ENCODE peak calls at places on chromosome 19, in nine cellular contexts. One of them, this sample, is unnamed.

GRCh38 chr19:10749435-10750384 is 31.8 kb downstream of the DNM2 start:
- DNase-seq in PC-3: no peak
- DNase-seq in ovary: no peak
- DNase-seq in CD8-positive, alpha-beta T cell: no peak
- DNase-seq in activated B cell treated with CpG ODN at 0.5 μM for 24 hours: no peak
- DNase-seq in fibroblast of lung: no peak
- DNase-seq in esophagus squamous epithelium: no peak
- DNase-seq in GM12864: no peak
- DNase-seq in endothelial cell of umbilical vein: no peak
- DNase-seq in this sample: no peak

GRCh38 chr19:3496392-3497273 is 3.8 kb downstream of the DOHH start:
- DNase-seq in PC-3: no peak
- DNase-seq in ovary: no peak
- DNase-seq in CD8-positive, alpha-beta T cell: no peak
- DNase-seq in activated B cell treated with CpG ODN at 0.5 μM for 24 hours: no peak
- DNase-seq in fibroblast of lung: no peak
- DNase-seq in esophagus squamous epithelium: no peak
- DNase-seq in GM12864: no peak
- DNase-seq in endothelial cell of umbilical vein: no peak
- DNase-seq in this sample: no peak

GRCh38 chr19:23823952-23824389 is 65.3 kb upstream of the ZNF681 start:
- DNase-seq in PC-3: peak
- DNase-seq in ovary: no peak
- DNase-seq in CD8-positive, alpha-beta T cell: no peak
- DNase-seq in activated B cell treated with CpG ODN at 0.5 μM for 24 hours: no peak
- DNase-seq in fibroblast of lung: peak
- DNase-seq in esophagus squamous epithelium: no peak
- DNase-seq in GM12864: peak
- DNase-seq in endothelial cell of umbilical vein: no peak
- DNase-seq in this sample: no peak

GRCh38 chr19:36139473-36140288 is at the start of gene CAPNS1:
- DNase-seq in PC-3: peak
- DNase-seq in ovary: peak
- DNase-seq in CD8-positive, alpha-beta T cell: peak
- DNase-seq in activated B cell treated with CpG ODN at 0.5 μM for 24 hours: peak
- DNase-seq in fibroblast of lung: peak
- DNase-seq in esophagus squamous epithelium: peak
- DNase-seq in GM12864: peak
- DNase-seq in endothelial cell of umbilical vein: peak
- DNase-seq in this sample: peak

GRCh38 chr19:14322889-14323463 is 58.3 kb upstream of the ADGRE5 start:
- DNase-seq in PC-3: no peak
- DNase-seq in ovary: no peak
- DNase-seq in CD8-positive, alpha-beta T cell: no peak
- DNase-seq in activated B cell treated with CpG ODN at 0.5 μM for 24 hours: no peak
- DNase-seq in fibroblast of lung: no peak
- DNase-seq in esophagus squamous epithelium: no peak
- DNase-seq in GM12864: no peak
- DNase-seq in endothelial cell of umbilical vein: no peak
- DNase-seq in this sample: no peak

GRCh38 chr19:4800591-4801081 is 9.1 kb downstream of the FEM1A start:
- DNase-seq in PC-3: peak
- DNase-seq in ovary: no peak
- DNase-seq in CD8-positive, alpha-beta T cell: no peak
- DNase-seq in activated B cell treated with CpG ODN at 0.5 μM for 24 hours: no peak
- DNase-seq in fibroblast of lung: no peak
- DNase-seq in esophagus squamous epithelium: no peak
- DNase-seq in GM12864: no peak
- DNase-seq in endothelial cell of umbilical vein: no peak
- DNase-seq in this sample: no peak

GRCh38 chr19:39937094-39937493 is 2.7 kb upstream of the FCGBP start:
- DNase-seq in PC-3: no peak
- DNase-seq in ovary: no peak
- DNase-seq in CD8-positive, alpha-beta T cell: peak
- DNase-seq in activated B cell treated with CpG ODN at 0.5 μM for 24 hours: no peak
- DNase-seq in fibroblast of lung: no peak
- DNase-seq in esophagus squamous epithelium: no peak
- DNase-seq in GM12864: no peak
- DNase-seq in endothelial cell of umbilical vein: no peak
- DNase-seq in this sample: no peak

GRCh38 chr19:14413765-14414171 is 5.4 kb downstream of the DDX39A start:
- DNase-seq in PC-3: no peak
- DNase-seq in ovary: no peak
- DNase-seq in CD8-positive, alpha-beta T cell: no peak
- DNase-seq in activated B cell treated with CpG ODN at 0.5 μM for 24 hours: no peak
- DNase-seq in fibroblast of lung: peak
- DNase-seq in esophagus squamous epithelium: no peak
- DNase-seq in GM12864: no peak
- DNase-seq in endothelial cell of umbilical vein: peak
- DNase-seq in this sample: no peak

GRCh38 chr19:43623889-43624670 is 4.7 kb upstream of the ZNF428 start:
- DNase-seq in PC-3: no peak
- DNase-seq in ovary: no peak
- DNase-seq in CD8-positive, alpha-beta T cell: no peak
- DNase-seq in activated B cell treated with CpG ODN at 0.5 μM for 24 hours: no peak
- DNase-seq in fibroblast of lung: no peak
- DNase-seq in esophagus squamous epithelium: no peak
- DNase-seq in GM12864: no peak
- DNase-seq in endothelial cell of umbilical vein: no peak
- DNase-seq in this sample: no peak

GRCh38 chr19:4149518-4150288 is 3.7 kb upstream of the CREB3L3 start:
- DNase-seq in PC-3: no peak
- DNase-seq in ovary: no peak
- DNase-seq in CD8-positive, alpha-beta T cell: no peak
- DNase-seq in activated B cell treated with CpG ODN at 0.5 μM for 24 hours: no peak
- DNase-seq in fibroblast of lung: no peak
- DNase-seq in esophagus squamous epithelium: no peak
- DNase-seq in GM12864: no peak
- DNase-seq in endothelial cell of umbilical vein: no peak
- DNase-seq in this sample: no peak

GRCh38 chr19:27740396-27740795 is 1472.6 kb downstream of the UQCRFS1 start:
- DNase-seq in PC-3: no peak
- DNase-seq in ovary: no peak
- DNase-seq in CD8-positive, alpha-beta T cell: no peak
- DNase-seq in activated B cell treated with CpG ODN at 0.5 μM for 24 hours: no peak
- DNase-seq in fibroblast of lung: peak
- DNase-seq in esophagus squamous epithelium: no peak
- DNase-seq in GM12864: no peak
- DNase-seq in endothelial cell of umbilical vein: no peak
- DNase-seq in this sample: no peak

GRCh38 chr19:18389736-18390074 is 3.7 kb downstream of the GDF15 start:
- DNase-seq in PC-3: no peak
- DNase-seq in ovary: no peak
- DNase-seq in CD8-positive, alpha-beta T cell: no peak
- DNase-seq in activated B cell treated with CpG ODN at 0.5 μM for 24 hours: no peak
- DNase-seq in fibroblast of lung: no peak
- DNase-seq in esophagus squamous epithelium: no peak
- DNase-seq in GM12864: no peak
- DNase-seq in endothelial cell of umbilical vein: no peak
- DNase-seq in this sample: no peak

GRCh38 chr19:37172368-37173366 is at the start of gene ZNF585A:
- DNase-seq in PC-3: peak
- DNase-seq in ovary: peak
- DNase-seq in CD8-positive, alpha-beta T cell: peak
- DNase-seq in activated B cell treated with CpG ODN at 0.5 μM for 24 hours: peak
- DNase-seq in fibroblast of lung: peak
- DNase-seq in esophagus squamous epithelium: peak
- DNase-seq in GM12864: peak
- DNase-seq in endothelial cell of umbilical vein: peak
- DNase-seq in this sample: peak
- TF ChIP-seq CTCF in PC-3: no peak
- TF ChIP-seq CTCF in ovary: no peak
- TF ChIP-seq CTCF in CD8-positive, alpha-beta T cell: no peak
- TF ChIP-seq CTCF in activated B cell treated with CpG ODN at 0.5 μM for 24 hours: no peak
- TF ChIP-seq CTCF in fibroblast of lung: peak
- TF ChIP-seq CTCF in esophagus squamous epithelium: peak
- TF ChIP-seq CTCF in GM12864: no peak
- TF ChIP-seq CTCF in endothelial cell of umbilical vein: peak
- TF ChIP-seq CTCF in this sample: no peak

GRCh38 chr19:31346660-31347059 is 2.6 kb downstream of the TSHZ3 start:
- DNase-seq in PC-3: no peak
- DNase-seq in ovary: no peak
- DNase-seq in CD8-positive, alpha-beta T cell: no peak
- DNase-seq in activated B cell treated with CpG ODN at 0.5 μM for 24 hours: no peak
- DNase-seq in fibroblast of lung: no peak
- DNase-seq in esophagus squamous epithelium: no peak
- DNase-seq in GM12864: no peak
- DNase-seq in endothelial cell of umbilical vein: no peak
- DNase-seq in this sample: no peak

GRCh38 chr19:31346184-31346583 is 3.1 kb downstream of the TSHZ3 start:
- DNase-seq in PC-3: no peak
- DNase-seq in ovary: no peak
- DNase-seq in CD8-positive, alpha-beta T cell: no peak
- DNase-seq in activated B cell treated with CpG ODN at 0.5 μM for 24 hours: no peak
- DNase-seq in fibroblast of lung: no peak
- DNase-seq in esophagus squamous epithelium: no peak
- DNase-seq in GM12864: no peak
- DNase-seq in endothelial cell of umbilical vein: no peak
- DNase-seq in this sample: no peak

GRCh38 chr19:31348416-31349159 is 648 bp downstream of the TSHZ3 start:
- DNase-seq in PC-3: no peak
- DNase-seq in ovary: peak
- DNase-seq in CD8-positive, alpha-beta T cell: no peak
- DNase-seq in activated B cell treated with CpG ODN at 0.5 μM for 24 hours: no peak
- DNase-seq in fibroblast of lung: peak
- DNase-seq in esophagus squamous epithelium: no peak
- DNase-seq in GM12864: no peak
- DNase-seq in endothelial cell of umbilical vein: peak
- DNase-seq in this sample: no peak

GRCh38 chr19:31347828-31348314 is 1.4 kb downstream of the TSHZ3 start:
- DNase-seq in PC-3: no peak
- DNase-seq in ovary: peak
- DNase-seq in CD8-positive, alpha-beta T cell: no peak
- DNase-seq in activated B cell treated with CpG ODN at 0.5 μM for 24 hours: no peak
- DNase-seq in fibroblast of lung: peak
- DNase-seq in esophagus squamous epithelium: no peak
- DNase-seq in GM12864: no peak
- DNase-seq in endothelial cell of umbilical vein: no peak
- DNase-seq in this sample: no peak

GRCh38 chr19:31347356-31347755 is 1.9 kb downstream of the TSHZ3 start:
- DNase-seq in PC-3: no peak
- DNase-seq in ovary: no peak
- DNase-seq in CD8-positive, alpha-beta T cell: no peak
- DNase-seq in activated B cell treated with CpG ODN at 0.5 μM for 24 hours: no peak
- DNase-seq in fibroblast of lung: peak
- DNase-seq in esophagus squamous epithelium: no peak
- DNase-seq in GM12864: no peak
- DNase-seq in endothelial cell of umbilical vein: no peak
- DNase-seq in this sample: no peak
- TF ChIP-seq CTCF in PC-3: no peak
- TF ChIP-seq CTCF in ovary: no peak
- TF ChIP-seq CTCF in CD8-positive, alpha-beta T cell: no peak
- TF ChIP-seq CTCF in activated B cell treated with CpG ODN at 0.5 μM for 24 hours: no peak
- TF ChIP-seq CTCF in fibroblast of lung: no peak
- TF ChIP-seq CTCF in esophagus squamous epithelium: no peak
- TF ChIP-seq CTCF in GM12864: no peak
- TF ChIP-seq CTCF in endothelial cell of umbilical vein: no peak
- TF ChIP-seq CTCF in this sample: no peak

DNA sequence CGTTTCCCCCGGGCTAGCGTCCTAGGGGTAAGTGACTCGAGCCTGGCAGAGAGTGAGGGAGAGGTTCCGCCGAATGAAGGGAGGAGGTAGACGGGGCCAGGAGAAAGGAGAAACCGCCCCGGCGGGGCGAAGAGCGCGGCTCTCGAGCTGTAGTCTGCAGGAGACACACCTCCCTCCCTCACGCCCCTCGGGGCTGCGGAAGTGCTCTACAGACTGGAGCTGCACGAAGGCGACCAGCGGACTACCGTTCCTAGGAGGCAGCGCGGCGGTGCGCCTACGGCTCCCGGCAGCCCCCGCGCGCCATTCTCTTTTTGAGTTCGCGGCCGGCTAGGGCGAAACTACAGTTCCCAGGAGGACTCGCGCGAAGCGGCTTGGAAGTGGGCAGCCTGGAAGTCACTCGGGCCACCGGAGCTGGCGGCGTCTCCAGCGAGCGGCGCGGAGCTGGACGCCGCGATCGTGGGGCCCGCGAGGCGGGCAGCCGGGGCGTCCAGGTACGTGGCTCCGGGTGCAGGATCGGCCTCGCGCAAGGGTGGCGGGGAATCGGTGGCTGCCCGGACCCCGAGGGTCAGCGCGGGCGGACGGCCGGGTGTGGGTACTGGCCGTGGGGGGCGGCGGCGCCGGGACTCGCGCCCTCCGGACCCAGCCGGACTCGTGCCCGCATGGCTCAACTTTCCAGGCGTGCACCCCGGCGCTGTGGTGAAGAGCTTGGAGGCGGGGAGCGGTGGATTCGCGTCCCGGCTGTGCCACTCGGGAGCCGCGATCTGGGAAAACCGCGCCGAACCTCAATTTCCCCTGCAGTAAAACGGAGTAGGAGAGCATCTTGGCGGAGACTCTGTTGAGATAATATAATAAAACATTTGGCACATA is at the start of gene SIPA1L3:
- DNase-seq in PC-3: peak
- DNase-seq in ovary: peak
- DNase-seq in CD8-positive, alpha-beta T cell: peak
- DNase-seq in activated B cell treated with CpG ODN at 0.5 μM for 24 hours: peak
- DNase-seq in fibroblast of lung: peak
- DNase-seq in esophagus squamous epithelium: peak
- DNase-seq in GM12864: peak
- DNase-seq in endothelial cell of umbilical vein: peak
- DNase-seq in this sample: peak
- TF ChIP-seq CTCF in PC-3: no peak
- TF ChIP-seq CTCF in ovary: no peak
- TF ChIP-seq CTCF in CD8-positive, alpha-beta T cell: no peak
- TF ChIP-seq CTCF in activated B cell treated with CpG ODN at 0.5 μM for 24 hours: no peak
- TF ChIP-seq CTCF in fibroblast of lung: no peak
- TF ChIP-seq CTCF in esophagus squamous epithelium: peak
- TF ChIP-seq CTCF in GM12864: no peak
- TF ChIP-seq CTCF in endothelial cell of umbilical vein: no peak
- TF ChIP-seq CTCF in this sample: no peak

GRCh38 chr19:41792513-41793413 is 3.6 kb upstream of the CEACAM3 start:
- DNase-seq in PC-3: peak
- DNase-seq in ovary: no peak
- DNase-seq in CD8-positive, alpha-beta T cell: peak
- DNase-seq in activated B cell treated with CpG ODN at 0.5 μM for 24 hours: peak
- DNase-seq in fibroblast of lung: peak
- DNase-seq in esophagus squamous epithelium: no peak
- DNase-seq in GM12864: no peak
- DNase-seq in endothelial cell of umbilical vein: peak
- DNase-seq in this sample: no peak
- TF ChIP-seq CTCF in PC-3: peak
- TF ChIP-seq CTCF in ovary: no peak
- TF ChIP-seq CTCF in CD8-positive, alpha-beta T cell: peak
- TF ChIP-seq CTCF in activated B cell treated with CpG ODN at 0.5 μM for 24 hours: no peak
- TF ChIP-seq CTCF in fibroblast of lung: peak
- TF ChIP-seq CTCF in esophagus squamous epithelium: peak
- TF ChIP-seq CTCF in GM12864: peak
- TF ChIP-seq CTCF in endothelial cell of umbilical vein: peak
- TF ChIP-seq CTCF in this sample: no peak

GRCh38 chr19:57389194-57389729 is 392 bp upstream of the ZNF548 start:
- DNase-seq in PC-3: no peak
- DNase-seq in ovary: no peak
- DNase-seq in CD8-positive, alpha-beta T cell: no peak
- DNase-seq in activated B cell treated with CpG ODN at 0.5 μM for 24 hours: no peak
- DNase-seq in fibroblast of lung: no peak
- DNase-seq in esophagus squamous epithelium: no peak
- DNase-seq in GM12864: no peak
- DNase-seq in endothelial cell of umbilical vein: no peak
- DNase-seq in this sample: no peak

GRCh38 chr19:57395710-57396109 is 6.1 kb downstream of the ZNF548 start:
- DNase-seq in PC-3: no peak
- DNase-seq in ovary: no peak
- DNase-seq in CD8-positive, alpha-beta T cell: no peak
- DNase-seq in activated B cell treated with CpG ODN at 0.5 μM for 24 hours: no peak
- DNase-seq in fibroblast of lung: no peak
- DNase-seq in esophagus squamous epithelium: no peak
- DNase-seq in GM12864: no peak
- DNase-seq in endothelial cell of umbilical vein: no peak
- DNase-seq in this sample: no peak

GRCh38 chr19:57389730-57390598 is at the start of gene ZNF548:
- DNase-seq in PC-3: peak
- DNase-seq in ovary: peak
- DNase-seq in CD8-positive, alpha-beta T cell: peak
- DNase-seq in activated B cell treated with CpG ODN at 0.5 μM for 24 hours: peak
- DNase-seq in fibroblast of lung: peak
- DNase-seq in esophagus squamous epithelium: peak
- DNase-seq in GM12864: peak
- DNase-seq in endothelial cell of umbilical vein: peak
- DNase-seq in this sample: peak
- TF ChIP-seq CTCF in PC-3: peak
- TF ChIP-seq CTCF in ovary: no peak
- TF ChIP-seq CTCF in CD8-positive, alpha-beta T cell: no peak
- TF ChIP-seq CTCF in activated B cell treated with CpG ODN at 0.5 μM for 24 hours: no peak
- TF ChIP-seq CTCF in fibroblast of lung: peak
- TF ChIP-seq CTCF in esophagus squamous epithelium: peak
- TF ChIP-seq CTCF in GM12864: peak
- TF ChIP-seq CTCF in endothelial cell of umbilical vein: peak
- TF ChIP-seq CTCF in this sample: no peak